ENCODE peak calls at places on chromosomes 7 and 10, in eight cellular contexts. C, S, P, G, E, Y, J and Z are unnamed samples.

GRCh38 chr7:103379270-103379975 is 32.0 kb downstream of the PSMC2 start:
- DNase-seq in J (no peak), Y (no peak), E (no peak), C (no peak), G (no peak), S (no peak), P (no peak), Z (no peak)

GRCh38 chr10:26969145-26969926 is 108.6 kb upstream of the ABI1 start:
- DNase-seq in Y (no peak), J (no peak), G (no peak), E (no peak), S (no peak), P (no peak), C (no peak), Z (no peak)

GRCh38 chr7:22269963-22270362 is 87.0 kb downstream of the RAPGEF5 start:
- DNase-seq in G (no peak), S (peak), J (peak), E (no peak), P (no peak), C (no peak), Y (peak), Z (no peak)

GRCh38 chr10:5543628-5544027 is 18.9 kb downstream of the CALML3 start:
- DNase-seq in Y (no peak), P (no peak), S (no peak), J (no peak), C (no peak), G (no peak), E (no peak), Z (no peak)

GRCh38 chr10:99573806-99574205 is 41.1 kb downstream of the NKX2-3 start:
- DNase-seq in C (no peak), Y (no peak), P (no peak), E (no peak), J (no peak), G (no peak), S (no peak), Z (no peak)

GRCh38 chr10:64486149-64486548 is 964.9 kb downstream of the REEP3 start:
- DNase-seq in P (no peak), Y (no peak), C (no peak), S (no peak), E (no peak), G (no peak), J (no peak), Z (no peak)

GRCh38 chr7:158527902-158528502 is 59.6 kb downstream of the PTPRN2 start:
- DNase-seq in C (no peak), S (no peak), G (no peak), Y (no peak), E (no peak), P (no peak), J (no peak), Z (no peak)

GRCh38 chr10:72889391-72889831 is 4.1 kb upstream of the OIT3 start:
- DNase-seq in G (no peak), E (no peak), P (no peak), C (no peak), J (no peak), Y (no peak), S (no peak), Z (no peak)

GRCh38 chr7:101486056-101486763 is 123.5 kb downstream of the COL26A1 start:
- DNase-seq in E (no peak), Y (no peak), G (no peak), C (no peak), S (no peak), J (peak), P (no peak), Z (no peak)

GRCh38 chr10:99872367-99873162 is 90.1 kb downstream of the ABCC2 start:
- DNase-seq in Y (no peak), S (no peak), J (peak), C (no peak), E (no peak), G (no peak), P (no peak), Z (no peak)

GRCh38 chr10:13847201-13847631 is 260.5 kb downstream of the PRPF18 start:
- DNase-seq in C (no peak), E (no peak), G (no peak), Y (no peak), P (no peak), J (no peak), S (no peak), Z (no peak)

GRCh38 chr7:30226593-30227268 is 57.7 kb upstream of the ZNRF2 start:
- DNase-seq in E (no peak), C (no peak), P (peak), S (peak), G (no peak), J (peak), Y (peak), Z (no peak)

GRCh38 chr10:126502481-126502880 is 114.2 kb upstream of the ADAM12 start:
- DNase-seq in C (no peak), E (no peak), J (no peak), S (no peak), G (no peak), P (no peak), Y (no peak), Z (no peak)

GRCh38 chr7:12635830-12636229 is 51.6 kb upstream of the ARL4A start:
- DNase-seq in G (no peak), Y (no peak), J (no peak), S (peak), P (no peak), E (no peak), C (no peak), Z (no peak)

DNA sequence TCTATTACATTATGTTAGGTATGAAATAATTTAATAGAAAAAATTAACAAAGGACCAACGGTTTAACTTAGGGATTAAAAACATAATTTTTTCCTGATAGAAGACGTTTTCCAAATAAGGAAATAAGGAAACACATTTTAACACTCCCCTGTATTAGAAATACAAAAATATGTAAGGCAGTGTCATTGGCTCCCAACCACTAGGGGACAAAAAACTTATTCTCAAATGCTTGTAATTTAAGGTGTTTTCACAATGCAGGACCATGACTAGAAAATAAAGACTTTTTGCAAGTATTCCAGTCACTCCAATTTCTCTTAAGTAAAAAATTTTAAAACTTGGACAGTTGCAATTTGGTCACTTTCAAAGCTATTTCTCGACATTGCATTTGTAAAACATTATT is 98.8 kb upstream of the ODAD2 start:
- DNase-seq in P (no peak), J (no peak), E (no peak), G (no peak), Y (no peak), S (no peak), C (no peak), Z (no peak)
- TF ChIP-seq CTCF in P (no peak), J (no peak), E (no peak), G (no peak), Y (no peak), S (no peak), C (no peak), Z (no peak)

DNA sequence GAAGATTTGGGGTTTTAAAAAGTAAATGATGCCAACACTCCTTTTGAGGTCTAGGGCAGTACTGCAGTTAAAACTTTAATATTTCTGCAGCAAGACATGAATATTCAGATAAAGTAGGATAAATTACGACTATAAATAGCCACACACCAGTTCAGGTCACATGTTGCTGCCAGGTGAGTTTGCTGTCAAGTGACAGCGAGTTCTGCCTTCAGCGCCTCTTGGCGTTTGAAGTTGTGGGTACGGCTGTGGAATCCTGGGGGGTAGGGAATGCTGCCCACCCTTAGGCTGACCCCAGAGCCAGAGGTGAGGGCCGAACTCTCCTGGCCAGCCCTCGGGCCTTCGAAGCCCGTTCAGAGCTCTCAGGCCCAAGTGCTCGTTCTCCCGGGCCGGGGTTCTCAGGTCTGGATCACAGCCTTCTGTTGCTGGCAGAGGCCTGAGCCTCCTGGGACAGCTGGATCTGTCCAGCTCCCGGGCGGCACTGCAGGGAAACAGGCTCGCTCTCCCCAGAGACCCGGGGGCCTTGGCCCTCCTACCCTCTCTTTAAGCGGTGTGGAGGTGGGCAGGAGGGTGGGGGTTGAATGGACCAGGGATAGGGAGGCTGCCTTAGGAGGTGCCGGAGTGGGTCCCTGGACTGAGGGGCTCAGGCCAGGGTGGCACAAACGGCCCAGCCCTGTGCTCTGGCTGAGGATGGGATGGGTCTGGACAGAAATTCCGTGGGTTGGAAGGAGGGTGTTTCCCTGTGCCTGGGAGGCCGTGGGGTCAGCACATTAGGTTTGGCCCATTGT is 5.4 kb downstream of the BRI3 start:
- DNase-seq in S (no peak), G (no peak), E (no peak), Y (peak), C (no peak), P (no peak), J (peak), Z (no peak)
- H3K4me3 ChIP-seq in S (no peak), G (no peak), E (no peak), Y (no peak), C (peak), P (no peak), J (no peak), Z (peak)

GRCh38 chr7:94300176-94300835 is 94.4 kb upstream of the COL1A2 start:
- DNase-seq in C (no peak), G (no peak), Y (no peak), S (no peak), E (no peak), P (peak), J (no peak), Z (no peak)
- TF ChIP-seq CTCF in C (no peak), G (no peak), Y (no peak), S (no peak), E (no peak), P (no peak), J (no peak), Z (no peak)

DNA sequence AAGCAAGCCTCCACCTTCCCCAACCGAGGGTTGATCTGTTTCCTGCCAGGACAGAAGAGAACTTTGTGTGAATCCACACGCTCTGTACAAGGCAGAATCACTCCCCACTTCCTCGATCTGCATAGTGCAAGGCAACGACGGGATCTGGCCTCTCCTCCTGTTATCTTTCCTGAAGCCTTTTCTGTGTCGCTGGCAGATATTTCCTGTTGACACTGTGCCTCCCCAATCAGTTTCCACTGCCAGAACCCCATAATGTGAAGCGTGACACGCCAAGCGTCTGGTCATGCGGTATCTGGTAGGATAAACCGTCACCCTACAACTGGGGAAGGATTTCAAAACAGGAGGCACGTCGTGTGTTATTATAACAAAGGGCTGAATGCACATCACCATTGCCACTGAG is 57.2 kb downstream of the FAM171A1 start:
- DNase-seq in S (no peak), J (peak), G (peak), Y (no peak), E (peak), C (no peak), P (no peak), Z (no peak)
- H3K4me3 ChIP-seq in S (no peak), J (no peak), G (peak), Y (no peak), E (no peak), C (peak), P (no peak), Z (no peak)

GRCh38 chr7:86320886-86321285 is 322.8 kb upstream of the GRM3 start:
- DNase-seq in Y (no peak), P (no peak), C (no peak), S (no peak), J (no peak), E (no peak), G (no peak), Z (no peak)

GRCh38 chr7:86328801-86329433 is 314.8 kb upstream of the GRM3 start:
- DNase-seq in Y (no peak), J (no peak), P (no peak), G (no peak), C (no peak), S (no peak), E (no peak), Z (no peak)

GRCh38 chr7:86326847-86327246 is 316.9 kb upstream of the GRM3 start:
- DNase-seq in J (no peak), C (no peak), S (no peak), Y (no peak), P (no peak), E (no peak), G (no peak), Z (no peak)
- TF ChIP-seq CTCF in J (no peak), C (no peak), S (no peak), Y (no peak), P (no peak), E (no peak), G (no peak), Z (no peak)

GRCh38 chr10:116555882-116556281 is 10.2 kb downstream of the PNLIP start:
- DNase-seq in J (no peak), C (no peak), P (no peak), G (no peak), S (no peak), E (no peak), Y (no peak), Z (no peak)

GRCh38 chr10:116548301-116548700 is 2.6 kb downstream of the PNLIP start:
- DNase-seq in P (no peak), C (no peak), S (no peak), G (no peak), Y (no peak), J (no peak), E (no peak), Z (no peak)

GRCh38 chr10:116557305-116557880 is 11.7 kb downstream of the PNLIP start:
- DNase-seq in C (no peak), P (no peak), Y (peak), E (no peak), G (no peak), S (no peak), J (no peak), Z (no peak)

GRCh38 chr10:116554628-116555027 is 8.9 kb downstream of the PNLIP start:
- DNase-seq in G (no peak), Y (peak), S (no peak), E (no peak), C (no peak), J (no peak), P (no peak), Z (no peak)

GRCh38 chr10:116553378-116553980 is 7.7 kb downstream of the PNLIP start:
- DNase-seq in P (no peak), C (no peak), G (no peak), J (no peak), S (no peak), E (no peak), Y (peak), Z (no peak)
- H3K4me3 ChIP-seq in P (no peak), C (no peak), G (no peak), J (no peak), S (no peak), E (no peak), Y (no peak), Z (no peak)

GRCh38 chr10:97722980-97723379 is 9.4 kb downstream of the MARVELD1 start:
- DNase-seq in P (no peak), G (no peak), E (no peak), J (no peak), C (no peak), Y (no peak), S (no peak), Z (no peak)
- TF ChIP-seq CTCF in P (no peak), G (no peak), E (no peak), J (no peak), C (no peak), Y (no peak), S (no peak), Z (no peak)

GRCh38 chr10:119705434-119705831 is 20.4 kb upstream of the INPP5F start:
- DNase-seq in P (no peak), G (no peak), E (no peak), C (no peak), S (no peak), J (no peak), Y (no peak), Z (no peak)
- H3K4me3 ChIP-seq in P (no peak), G (no peak), E (no peak), C (no peak), S (no peak), J (no peak), Y (no peak), Z (no peak)

GRCh38 chr7:55505259-55505658 is 67.0 kb downstream of the VOPP1 start:
- DNase-seq in P (no peak), J (no peak), Y (no peak), C (no peak), E (no peak), G (no peak), S (no peak), Z (no peak)
- TF ChIP-seq CTCF in P (no peak), J (no peak), Y (no peak), C (no peak), E (no peak), G (no peak), S (no peak), Z (no peak)